ENCODE peak calls at places on chromosomes 6 and 20, in six cellular contexts. T is T-helper 2 cell; Z is activated gamma-delta T cell treated with anti-CD3 and anti-CD28 coated beads, Interleukin-2, amount 50 U/mL, for 16 hours; F is CD4-positive, alpha-beta T cell; R is SIG-M5; J is activated T-helper 1 cell treated with anti-CD3 and anti-CD28 coated beads, Interleukin-12 subunit alpha, Interleukin-12 subunit beta, Interleukin-2, Interleukin-4 antibody, amounts not matched to agents 30 ng/mL and 10 ng/mL and 1 ng/mL, durations not matched to agents 14 hours and 24 hours and 36 hours. N is an unnamed sample.
A peak's percentile ranks its signal among the peaks of the same experiment; 100 is the strongest.

GRCh38 chr6:41191569-41191968 is 9.4 kb downstream of the TREML2 start:
- DNase-seq in T (peak; percentile 23), Z (no peak), J (no peak), F (no peak), R (no peak), N (no peak)

GRCh38 chr6:6851059-6851658 is 256.6 kb upstream of the RREB1 start:
- DNase-seq in F (no peak), Z (no peak), J (no peak), T (no peak), R (no peak), N (no peak)

GRCh38 chr6:78850621-78851020 is 16.7 kb upstream of the IRAK1BP1 start:
- DNase-seq in T (no peak), F (no peak), Z (no peak), J (no peak), R (no peak), N (no peak)

GRCh38 chr6:31083742-31084354 is 28.5 kb downstream of the C6orf15 start:
- DNase-seq in Z (no peak), T (peak; percentile 11), R (no peak), F (peak; percentile 9), J (peak; percentile 14), N (no peak)

GRCh38 chr20:39670987-39671386 is 708.8 kb downstream of the DHX35 start:
- DNase-seq in T (no peak), Z (no peak), J (no peak), R (no peak), F (no peak), N (no peak)

GRCh38 chr6:105890521-105891244 is 195.5 kb upstream of the PRDM1 start:
- DNase-seq in Z (no peak), J (no peak), R (no peak), F (no peak), T (no peak), N (no peak)

GRCh38 chr20:36173451-36173933 is 19.0 kb downstream of the EPB41L1 start:
- DNase-seq in F (no peak), T (no peak), J (no peak), R (no peak), Z (no peak), N (no peak)

GRCh38 chr6:1608976-1609661 is 596 bp upstream of the FOXC1 start:
- DNase-seq in R (no peak), J (no peak), F (no peak), T (no peak), Z (no peak), N (no peak)

GRCh38 chr6:135285165-135285564 is 104.1 kb downstream of the MYB start:
- DNase-seq in R (no peak), T (no peak), F (no peak), Z (no peak), J (no peak), N (no peak)

GRCh38 chr20:4038047-4038459 is 22.7 kb upstream of the RNF24 start:
- DNase-seq in J (peak; percentile 82), F (peak; percentile 75), R (peak; percentile 99), Z (peak; percentile 65), T (peak; percentile 71), N (peak; percentile 87)

GRCh38 chr20:15628954-15629353 is 944.3 kb downstream of the KIF16B start:
- DNase-seq in J (no peak), R (no peak), T (no peak), Z (no peak), F (no peak), N (no peak)

GRCh38 chr6:79756496-79756895 is 125.4 kb downstream of the SH3BGRL2 start:
- DNase-seq in Z (no peak), T (no peak), F (no peak), J (no peak), R (no peak), N (no peak)

GRCh38 chr20:52242237-52243230 is 51.0 kb upstream of the ZFP64 start:
- DNase-seq in Z (no peak), T (no peak), R (no peak), J (no peak), F (no peak), N (no peak)

GRCh38 chr20:48766205-48766604 is 61.6 kb downstream of the PREX1 start:
- DNase-seq in J (no peak), F (no peak), R (no peak), Z (no peak), T (no peak), N (no peak)

GRCh38 chr6:89590133-89590532 is 48.4 kb downstream of the LYRM2 start:
- DNase-seq in T (no peak), R (no peak), J (no peak), F (no peak), Z (no peak), N (no peak)

GRCh38 chr6:104625536-104625935 is 234.2 kb downstream of the HACE1 start:
- DNase-seq in R (no peak), F (no peak), Z (no peak), J (no peak), T (no peak), N (no peak)

GRCh38 chr6:84696181-84696580 is 68.2 kb downstream of the TBX18 start:
- DNase-seq in Z (no peak), J (no peak), F (no peak), T (no peak), R (no peak), N (no peak)

GRCh38 chr20:36154696-36155628 is at the start of gene EPB41L1:
- DNase-seq in Z (no peak), J (no peak), T (no peak), F (no peak), R (no peak), N (no peak)

GRCh38 chr20:24778585-24779031 is 170.5 kb upstream of the CST7 start:
- DNase-seq in Z (no peak), J (no peak), T (no peak), R (no peak), F (no peak), N (no peak)

GRCh38 chr20:25622450-25623224 is 1.2 kb downstream of the NANP start:
- DNase-seq in R (no peak), Z (no peak), T (no peak), J (no peak), F (no peak), N (no peak)

GRCh38 chr6:141229296-141229695 is 903.4 kb upstream of the GJE1 start:
- DNase-seq in F (no peak), Z (no peak), T (no peak), R (no peak), J (no peak), N (no peak)

GRCh38 chr6:13044390-13044789 is 283.9 kb downstream of the TBC1D7 start:
- DNase-seq in J (no peak), Z (no peak), R (no peak), F (no peak), T (no peak), N (no peak)